ENCODE peak calls at places on chromosomes 3 and 15, in eight cellular contexts. Q, F, B, Y, I, E, L and M are unnamed samples. For H3K4me1 and H3K9me3, the result is how much of the 10 kb centered on the place peaks cover.

GRCh38 chr3:40915346-40915865 is 283.9 kb upstream of the CTNNB1 start:
- DNase-seq in Q (no peak), F (no peak), B (no peak), Y (no peak), I (no peak), E (no peak), L (no peak), M (no peak)

GRCh38 chr3:148975277-148975676 is 16.1 kb upstream of the GYG1 start:
- DNase-seq in Q (no peak), F (no peak), B (no peak), Y (peak), I (no peak), E (peak), L (no peak), M (no peak)

GRCh38 chr15:55267401-55268053 is 22.1 kb downstream of the RAB27A start:
- DNase-seq in Q (no peak), F (peak), B (no peak), Y (no peak), I (peak), E (no peak), L (no peak), M (no peak)

GRCh38 chr3:105730973-105731372 is 137.8 kb downstream of the CBLB start:
- DNase-seq in Q (no peak), F (no peak), B (no peak), Y (no peak), I (no peak), E (no peak), L (no peak), M (no peak)

GRCh38 chr3:30606301-30607031 is at the start of gene TGFBR2:
- DNase-seq in Q (peak), F (peak), B (peak), Y (peak), I (peak), E (peak), L (peak), M (peak)

GRCh38 chr3:194130211-194130610 is 5.7 kb upstream of the HES1 start:
- DNase-seq in Q (no peak), F (no peak), B (no peak), Y (no peak), I (no peak), E (no peak), L (no peak), M (no peak)

GRCh38 chr3:81277853-81278252 is 483.6 kb downstream of the GBE1 start:
- DNase-seq in Q (no peak), F (no peak), B (no peak), Y (no peak), I (no peak), E (no peak), L (no peak), M (no peak)

GRCh38 chr3:94303897-94304296 is 241.0 kb downstream of the NSUN3 start:
- DNase-seq in Q (no peak), F (no peak), B (peak), Y (no peak), I (no peak), E (no peak), L (no peak), M (peak)

GRCh38 chr3:11690863-11691833 is 47.4 kb upstream of the VGLL4 start:
- DNase-seq in Q (no peak), F (no peak), B (no peak), Y (no peak), I (no peak), E (no peak), L (no peak), M (no peak)

GRCh38 chr3:121243208-121243607 is 302.6 kb downstream of the POLQ start:
- DNase-seq in Q (no peak), F (no peak), B (no peak), Y (no peak), I (no peak), E (no peak), L (no peak), M (no peak)

GRCh38 chr3:12194209-12194608 is 35.5 kb upstream of the TIMP4 start:
- DNase-seq in Q (no peak), F (no peak), B (no peak), Y (no peak), I (no peak), E (peak), L (peak), M (no peak)

GRCh38 chr15:58361291-58361759 is 70.5 kb upstream of the LIPC start:
- DNase-seq in Q (no peak), F (no peak), B (no peak), Y (no peak), I (no peak), E (no peak), L (no peak), M (no peak)

GRCh38 chr3:110946810-110947209 is 124.8 kb upstream of the NECTIN3 start:
- DNase-seq in Q (no peak), F (no peak), B (no peak), Y (no peak), I (no peak), E (no peak), L (no peak), M (no peak)

GRCh38 chr15:89809093-89809786 is 5.4 kb downstream of the ANPEP start:
- DNase-seq in Q (no peak), F (no peak), B (no peak), Y (no peak), I (no peak), E (no peak), L (no peak), M (no peak)

DNA sequence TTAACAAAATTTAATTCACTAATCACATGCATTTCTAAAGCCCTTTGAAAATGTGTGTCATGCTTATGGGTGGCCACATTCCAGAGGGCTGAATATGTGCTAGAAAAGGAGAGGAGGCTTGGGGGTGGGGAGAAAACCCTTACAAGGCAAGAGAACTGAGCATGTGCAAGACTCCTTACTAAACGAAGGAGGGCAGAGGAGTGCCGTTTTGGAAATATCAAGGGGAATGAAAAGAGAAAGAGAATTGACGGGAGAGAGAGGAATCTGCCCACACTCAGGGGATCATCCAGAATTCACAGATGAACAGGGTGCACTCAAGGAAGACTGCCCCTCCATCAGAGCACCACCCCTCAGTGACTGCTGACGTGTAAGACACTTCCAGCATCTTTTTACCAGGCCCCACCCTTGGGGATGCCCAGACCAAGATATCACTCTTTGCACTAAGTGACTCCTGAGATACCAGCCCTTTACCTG is 37.9 kb upstream of the TSC22D2 start:
- DNase-seq in Q (no peak), F (no peak), B (peak), Y (peak), I (peak), E (peak), L (peak), M (peak)
- TF ChIP-seq CTCF in Q (no peak), F (no peak), B (peak), Y (no peak), I (no peak), E (no peak), L (peak), M (no peak)

DNA sequence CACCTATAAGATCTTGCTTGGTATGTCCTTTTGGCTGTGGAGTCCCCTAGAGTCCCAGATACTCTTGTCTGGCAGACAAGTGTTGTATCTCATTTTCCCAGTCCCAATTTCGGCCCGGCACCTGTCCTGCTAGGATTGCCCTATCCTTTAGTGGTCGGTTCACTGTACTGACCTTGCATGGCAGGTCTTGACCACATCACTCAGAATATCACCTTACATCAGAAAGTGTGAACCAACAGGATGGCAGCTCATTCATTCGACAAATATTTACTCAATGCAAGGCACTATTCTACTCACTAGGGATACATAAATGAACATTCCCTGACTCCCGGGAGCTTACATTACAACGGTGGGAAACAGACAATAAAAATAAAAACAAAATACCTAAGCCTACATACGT is 5.7 kb upstream of the CCDC80 start:
- DNase-seq in Q (no peak), F (no peak), B (no peak), Y (no peak), I (no peak), E (peak), L (no peak), M (no peak)
- H3K4me1 ChIP-seq in Q (under half), F (under half), B (under half), Y (under half), I (under half), E (half or more), L (under half), M (under half)

DNA sequence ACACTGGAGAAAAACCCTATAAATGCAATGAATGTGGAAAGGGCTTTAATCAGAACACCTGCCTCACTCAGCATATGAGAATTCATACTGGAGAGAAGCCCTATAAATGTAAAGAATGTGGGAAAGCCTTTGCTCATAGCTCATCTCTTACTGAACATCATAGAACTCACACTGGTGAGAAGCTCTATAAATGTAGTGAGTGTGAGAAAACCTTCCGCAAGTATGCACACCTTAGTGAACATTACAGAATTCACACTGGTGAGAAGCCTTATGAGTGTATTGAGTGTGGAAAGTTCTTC is 7.4 kb upstream of the ZNF501 start:
- DNase-seq in Q (no peak), F (no peak), B (no peak), Y (no peak), I (no peak), E (no peak), L (no peak), M (no peak)
- H3K9me3 ChIP-seq in Q (under half), F (half or more), B (under half), Y (under half), I (half or more), E (half or more), L (under half), M (under half)

GRCh38 chr3:14277557-14277956 is 98.9 kb downstream of the LSM3 start:
- DNase-seq in Q (no peak), F (no peak), B (no peak), Y (no peak), I (no peak), E (no peak), L (no peak), M (no peak)

GRCh38 chr3:14273886-14274517 is 95.4 kb downstream of the LSM3 start:
- DNase-seq in Q (no peak), F (no peak), B (no peak), Y (no peak), I (no peak), E (peak), L (no peak), M (no peak)

GRCh38 chr3:14275962-14276909 is 97.6 kb downstream of the LSM3 start:
- DNase-seq in Q (no peak), F (no peak), B (no peak), Y (no peak), I (no peak), E (no peak), L (no peak), M (no peak)

GRCh38 chr3:14274537-14274936 is 95.9 kb downstream of the LSM3 start:
- DNase-seq in Q (no peak), F (no peak), B (no peak), Y (no peak), I (no peak), E (no peak), L (no peak), M (no peak)

GRCh38 chr3:14274999-14275961 is 96.7 kb downstream of the LSM3 start:
- DNase-seq in Q (no peak), F (no peak), B (peak), Y (no peak), I (no peak), E (peak), L (no peak), M (no peak)
- TF ChIP-seq CTCF in Q (no peak), F (no peak), B (peak), Y (no peak), I (peak), E (peak), L (no peak), M (no peak)

GRCh38 chr15:75655911-75656310 is 8.2 kb downstream of the SNX33 start:
- DNase-seq in Q (no peak), F (no peak), B (no peak), Y (no peak), I (no peak), E (no peak), L (no peak), M (no peak)

GRCh38 chr15:75656813-75657212 is 9.1 kb downstream of the SNX33 start:
- DNase-seq in Q (no peak), F (no peak), B (no peak), Y (no peak), I (no peak), E (no peak), L (no peak), M (no peak)

GRCh38 chr15:75654201-75654907 is 6.6 kb downstream of the SNX33 start:
- DNase-seq in Q (peak), F (no peak), B (no peak), Y (no peak), I (no peak), E (no peak), L (no peak), M (no peak)

GRCh38 chr15:75653347-75653913 is 5.7 kb downstream of the SNX33 start:
- DNase-seq in Q (no peak), F (no peak), B (no peak), Y (no peak), I (no peak), E (no peak), L (no peak), M (no peak)

GRCh38 chr15:75656331-75656730 is 8.6 kb downstream of the SNX33 start:
- DNase-seq in Q (no peak), F (no peak), B (no peak), Y (no peak), I (no peak), E (no peak), L (no peak), M (no peak)
- H3K4me1 ChIP-seq in Q (under half), F (under half), B (under half), Y (under half), I (half or more), E (under half), L (under half), M (under half)

DNA sequence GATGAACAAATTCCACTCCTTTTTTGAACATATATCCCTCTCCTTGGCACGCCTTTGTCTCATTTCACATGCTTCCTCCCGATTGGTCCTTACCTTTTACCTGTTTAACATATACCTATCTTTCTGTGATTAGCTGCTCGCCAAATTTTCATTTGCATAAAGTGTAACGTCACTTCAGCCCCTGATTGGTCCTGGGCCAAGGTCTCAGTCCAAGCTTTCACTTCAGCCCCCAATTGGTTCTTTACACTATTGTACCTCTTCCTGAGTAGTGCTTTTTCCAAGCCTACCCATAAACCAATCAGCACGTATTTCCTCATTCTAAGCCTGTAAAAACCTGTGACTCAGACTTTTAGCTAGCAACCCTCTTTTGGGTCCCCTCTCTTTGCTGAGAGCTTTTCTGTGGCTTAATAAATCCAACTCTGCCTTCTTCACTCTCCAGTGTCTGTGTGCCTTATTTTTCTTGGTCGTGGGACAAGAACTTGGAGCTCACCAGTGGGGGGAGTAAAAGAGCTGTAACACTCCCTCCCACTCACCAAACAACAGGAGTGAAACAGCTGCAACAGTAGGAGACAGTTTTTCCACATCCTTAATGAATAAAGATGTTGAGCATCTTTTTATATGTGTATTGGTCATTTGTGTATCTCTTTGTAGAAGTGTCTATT is 584 bp upstream of the XCR1 start:
- DNase-seq in Q (no peak), F (no peak), B (no peak), Y (no peak), I (no peak), E (no peak), L (no peak), M (peak)
- H3K9me3 ChIP-seq in Q (under half), F (under half), B (under half), Y (under half), I (under half), E (under half), L (under half), M (under half)